ENCODE peak calls at places on chromosome 18, in seven cellular contexts. M is tibial nerve, Z is IMR-90, A is upper lobe of left lung, V is Peyer's patch, J is A549, G is stomach. T is an unnamed sample.

GRCh38 chr18:12776821-12777471 is 74.1 kb downstream of the PSMG2 start:
- DNase-seq in M (no peak), Z (no peak), A (no peak), V (no peak), J (no peak), G (no peak), T (peak; percentile 40)

GRCh38 chr18:37565138-37565984 is at the start of gene CELF4:
- DNase-seq in M (no peak), Z (no peak), A (no peak), V (no peak), J (peak; percentile 3), G (no peak), T (no peak)

GRCh38 chr18:62399781-62400308 is 74.7 kb downstream of the TNFRSF11A start:
- DNase-seq in M (no peak), Z (no peak), A (no peak), V (no peak), J (peak; percentile 60), G (no peak), T (no peak)

GRCh38 chr18:24764766-24765165 is 304.3 kb downstream of the HRH4 start:
- DNase-seq in M (no peak), Z (peak; percentile 66), A (no peak), V (no peak), J (no peak), G (no peak), T (no peak)

GRCh38 chr18:31410716-31411483 is 34.3 kb downstream of the DSG4 start:
- DNase-seq in M (no peak), Z (no peak), A (no peak), V (no peak), J (no peak), G (no peak), T (no peak)

GRCh38 chr18:48539406-48540328 is 836 bp downstream of the CTIF start:
- DNase-seq in M (peak; percentile 56), Z (peak; percentile 59), A (peak; percentile 28), V (peak; percentile 56), J (peak; percentile 39), G (peak; percentile 32), T (peak; percentile 90)

GRCh38 chr18:59249186-59249774 is 24.0 kb downstream of the RAX start:
- DNase-seq in M (peak; percentile 41), Z (peak; percentile 80), A (no peak), V (no peak), J (peak; percentile 69), G (no peak), T (no peak)

GRCh38 chr18:40867452-40867851 is 1087.6 kb upstream of the PIK3C3 start:
- DNase-seq in M (no peak), Z (peak; percentile 90), A (no peak), V (no peak), J (peak; percentile 40), G (no peak), T (no peak)

GRCh38 chr18:26909599-26910290 is 44.2 kb upstream of the AQP4 start:
- DNase-seq in M (no peak), Z (no peak), A (no peak), V (no peak), J (no peak), G (no peak), T (no peak)

GRCh38 chr18:44536041-44536440 is 144.6 kb upstream of the SETBP1 start:
- DNase-seq in M (no peak), Z (peak; percentile 13), A (no peak), V (no peak), J (no peak), G (no peak), T (no peak)

GRCh38 chr18:8978394-8978793 is 124.1 kb upstream of the NDUFV2 start:
- DNase-seq in M (no peak), Z (no peak), A (no peak), V (no peak), J (no peak), G (no peak), T (no peak)

GRCh38 chr18:48735070-48735676 is 196.3 kb downstream of the CTIF start:
- DNase-seq in M (no peak), Z (peak; percentile 44), A (no peak), V (no peak), J (no peak), G (no peak), T (no peak)

GRCh38 chr18:73918816-73919215 is 228.8 kb downstream of the FBXO15 start:
- DNase-seq in M (no peak), Z (no peak), A (no peak), V (no peak), J (no peak), G (no peak), T (no peak)

GRCh38 chr18:65755616-65756015 is 4.8 kb downstream of the CDH7 start:
- DNase-seq in M (no peak), Z (no peak), A (no peak), V (no peak), J (no peak), G (no peak), T (no peak)

GRCh38 chr18:12106516-12106915 is 12.9 kb downstream of the ANKRD62 start:
- DNase-seq in M (no peak), Z (no peak), A (no peak), V (no peak), J (no peak), G (no peak), T (no peak)

GRCh38 chr18:26453370-26454030 is 94.9 kb downstream of the KCTD1 start:
- DNase-seq in M (no peak), Z (no peak), A (no peak), V (no peak), J (no peak), G (no peak), T (no peak)

GRCh38 chr18:2961828-2962227 is 51.1 kb downstream of the LPIN2 start:
- DNase-seq in M (no peak), Z (peak; percentile 55), A (no peak), V (no peak), J (no peak), G (no peak), T (no peak)

GRCh38 chr18:77114564-77115391 is 17.8 kb downstream of the MBP start:
- DNase-seq in M (peak; percentile 82), Z (peak; percentile 94), A (peak; percentile 97), V (peak; percentile 93), J (peak; percentile 96), G (peak; percentile 86), T (peak; percentile 97)

GRCh38 chr18:66640431-66640830 is 36.5 kb upstream of the CDH19 start:
- DNase-seq in M (peak; percentile 35), Z (no peak), A (peak; percentile 37), V (no peak), J (peak; percentile 14), G (peak; percentile 28), T (no peak)

GRCh38 chr18:57943723-57944122 is 100.3 kb upstream of the NEDD4L start:
- DNase-seq in M (no peak), Z (peak; percentile 86), A (no peak), V (no peak), J (no peak), G (no peak), T (no peak)

GRCh38 chr18:22451796-22452195 is 34.1 kb upstream of the CTAGE1 start:
- DNase-seq in M (no peak), Z (no peak), A (no peak), V (no peak), J (peak; percentile 11), G (no peak), T (no peak)

GRCh38 chr18:8501044-8501443 is 108.2 kb upstream of the RAB12 start:
- DNase-seq in M (no peak), Z (no peak), A (no peak), V (no peak), J (no peak), G (no peak), T (peak; percentile 50)

DNA sequence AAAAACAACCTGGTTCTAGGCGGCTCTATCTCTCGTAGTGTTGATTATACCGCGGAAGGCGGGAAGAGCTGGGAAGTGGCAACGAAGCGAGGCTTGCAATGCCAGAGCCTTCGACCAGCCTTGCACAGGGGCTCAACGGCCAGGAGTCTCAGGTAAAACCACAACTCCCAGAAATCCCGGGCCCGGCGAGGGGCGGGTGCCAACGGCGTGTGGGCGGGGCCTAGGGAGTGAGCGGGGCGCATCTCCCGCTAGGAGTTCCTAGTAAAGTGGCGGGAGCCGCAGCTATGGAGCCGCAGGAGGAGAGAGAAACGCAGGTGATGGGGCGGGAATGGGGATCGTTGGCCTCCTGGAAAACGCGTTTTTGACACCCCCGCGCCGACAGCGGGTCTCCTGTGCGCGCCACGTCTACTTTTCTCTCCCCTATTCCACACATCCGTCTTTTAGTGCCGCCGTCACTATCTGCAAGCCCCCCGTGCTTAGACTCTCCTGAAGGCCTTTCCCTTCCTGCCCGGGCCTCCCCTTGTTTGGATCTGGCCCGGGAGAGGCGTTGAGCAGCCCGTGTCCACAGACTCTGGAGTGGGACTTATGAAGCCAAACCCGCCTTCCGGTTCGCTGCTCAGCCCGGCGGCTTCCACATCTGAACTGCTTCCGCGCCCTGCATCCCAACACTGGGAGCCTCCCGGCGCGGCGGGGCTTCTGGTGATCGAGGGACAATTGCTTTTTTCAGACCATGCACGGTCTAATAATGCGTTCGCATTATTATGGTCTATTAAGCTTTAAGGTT is at the start of gene HAUS1:
- DNase-seq in M (peak; percentile 91), Z (peak; percentile 64), A (peak; percentile 94), V (peak; percentile 96), J (peak; percentile 83), G (peak; percentile 94), T (peak; percentile 92)
- TF ChIP-seq POLR2A in M (peak; percentile 72), Z (no peak), A (no peak), V (peak; percentile 58), J (peak; percentile 66), G (no peak), T (no peak)

GRCh38 chr18:28512357-28512756 is 335.4 kb upstream of the CDH2 start:
- DNase-seq in M (no peak), Z (no peak), A (no peak), V (no peak), J (no peak), G (no peak), T (no peak)
- H3K4me3 ChIP-seq in M (no peak overlapping the region), Z (peak overlapping the region; percentile 39), A (no peak overlapping the region), V (no peak overlapping the region), J (no peak overlapping the region), G (no peak overlapping the region), T (no peak overlapping the region)

GRCh38 chr18:34077599-34077998 is 147.1 kb downstream of the NOL4 start:
- DNase-seq in M (no peak), Z (no peak), A (no peak), V (no peak), J (no peak), G (no peak), T (no peak)
- TF ChIP-seq CTCF in M (no peak), Z (no peak), A (no peak), V (no peak), J (no peak), G (no peak), T (no peak)

DNA sequence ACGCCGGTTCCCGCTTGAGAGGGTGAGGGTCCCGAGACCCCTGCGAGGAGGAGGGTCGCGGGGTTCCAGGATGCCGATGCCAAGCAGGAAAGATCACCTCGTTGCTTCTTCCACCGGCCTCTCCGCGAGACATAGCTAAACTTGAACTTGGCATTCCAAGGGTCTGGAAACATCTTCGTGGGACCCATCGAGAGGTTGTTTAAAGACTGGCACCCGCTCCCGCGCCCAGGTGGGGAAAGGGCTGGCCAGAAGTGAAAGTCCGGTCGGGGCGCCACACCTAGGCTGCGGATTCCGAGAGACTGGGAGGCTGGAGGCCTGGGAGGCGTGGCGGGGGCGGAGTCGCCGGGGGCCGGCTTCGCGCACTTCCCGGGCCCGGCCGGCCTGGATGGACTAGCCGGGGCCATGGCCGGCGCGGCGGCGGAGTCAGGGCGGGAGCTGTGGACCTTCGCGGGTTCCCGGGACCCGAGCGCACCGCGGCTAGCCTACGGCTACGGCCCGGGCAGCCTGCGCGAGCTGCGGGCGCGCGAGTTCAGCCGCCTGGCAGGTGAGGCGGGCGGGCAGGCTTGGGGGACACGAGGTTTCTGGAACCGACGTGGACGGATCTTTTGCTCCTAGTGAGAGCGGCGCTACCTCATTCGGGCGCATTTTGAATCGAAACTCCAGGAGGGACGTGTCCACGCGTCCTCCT is at the start of gene MOCOS:
- DNase-seq in M (peak; percentile 62), Z (peak; percentile 42), A (peak; percentile 87), V (peak; percentile 91), J (peak; percentile 53), G (peak; percentile 89), T (peak; percentile 59)
- TF ChIP-seq POLR2A in M (peak; percentile 46), Z (peak; percentile 55), A (no peak), V (peak; percentile 91), J (peak; percentile 61), G (no peak), T (no peak)